ENCODE peak calls at places on chromosomes 2 and 18, in five cellular contexts. A is neural progenitor cell, K is hepatocyte, O is heart left ventricle, W is A549. N is an unnamed sample.
A peak's percentile ranks its signal among the peaks of the same experiment; 100 is the strongest.

GRCh38 chr2:217932661-217933325 is 70.0 kb downstream of the TNS1 start:
- DNase-seq in W (no peak), K (no peak), A (peak; percentile 35), O (no peak), N (no peak)

GRCh38 chr2:154240316-154240715 is 368.6 kb downstream of the GALNT13 start:
- DNase-seq in O (no peak), W (no peak), K (no peak), A (no peak), N (no peak)

GRCh38 chr2:37011126-37011525 is 44.8 kb upstream of the STRN start:
- DNase-seq in O (no peak), K (no peak), W (no peak), A (no peak), N (no peak)

GRCh38 chr2:240383099-240383758 is 52.2 kb upstream of the GPC1 start:
- DNase-seq in O (no peak), K (no peak), W (no peak), A (no peak), N (no peak)

GRCh38 chr18:5806860-5807259 is 88.5 kb downstream of the TMEM200C start:
- DNase-seq in A (no peak), O (no peak), W (no peak), K (no peak), N (no peak)

GRCh38 chr2:148533685-148534084 is 110.9 kb upstream of the EPC2 start:
- DNase-seq in K (no peak), O (no peak), W (no peak), A (no peak), N (no peak)

GRCh38 chr2:112601754-112602153 is 17.3 kb downstream of the CHCHD5 start:
- DNase-seq in A (no peak), K (no peak), O (no peak), W (no peak), N (no peak)

GRCh38 chr2:68716948-68717661 is 17.5 kb upstream of the ARHGAP25 start:
- DNase-seq in K (no peak), A (no peak), W (no peak), O (no peak), N (no peak)

GRCh38 chr2:189595412-189595811 is 14.8 kb upstream of the SLC40A1 start:
- DNase-seq in O (no peak), A (no peak), W (no peak), K (no peak), N (no peak)

GRCh38 chr2:236001854-236002253 is 166.3 kb downstream of the GBX2 start:
- DNase-seq in K (no peak), O (no peak), W (no peak), A (no peak), N (no peak)

GRCh38 chr2:98293003-98293402 is 53.3 kb upstream of the CNGA3 start:
- DNase-seq in O (no peak), A (no peak), K (no peak), W (no peak), N (no peak)

GRCh38 chr2:205688417-205689200 is 6.3 kb downstream of the NRP2 start:
- DNase-seq in A (no peak), W (no peak), O (no peak), K (no peak), N (no peak)

GRCh38 chr2:218990052-218990451 is 3.2 kb downstream of the CRYBA2 start:
- DNase-seq in W (no peak), A (no peak), K (no peak), O (no peak), N (no peak)

GRCh38 chr2:46803911-46804670 is 111.5 kb downstream of the MCFD2 start:
- DNase-seq in K (no peak), A (no peak), W (peak; percentile 45), O (no peak), N (no peak)

GRCh38 chr2:69514406-69514805 is 77.2 kb upstream of the NFU1 start:
- DNase-seq in A (peak; percentile 78), O (no peak), W (no peak), K (peak; percentile 45), N (peak; percentile 40)

GRCh38 chr2:134225173-134225572 is 28.7 kb upstream of the MGAT5 start:
- DNase-seq in O (no peak), K (no peak), A (no peak), W (no peak), N (no peak)

GRCh38 chr2:159106105-159106504 is 137.7 kb downstream of the TANC1 start:
- DNase-seq in K (no peak), O (no peak), A (no peak), W (no peak), N (no peak)

GRCh38 chr18:34947711-34948125 is 93.5 kb upstream of the MAPRE2 start:
- DNase-seq in W (peak; percentile 54), K (no peak), A (no peak), O (no peak), N (no peak)

GRCh38 chr2:119011162-119011909 is 69.3 kb downstream of the MARCO start:
- DNase-seq in W (peak; percentile 49), K (peak; percentile 86), A (peak; percentile 90), O (peak; percentile 36), N (no peak)

GRCh38 chr2:175233135-175233719 is 51.7 kb upstream of the ATP5MC3 start:
- DNase-seq in O (no peak), K (peak; percentile 35), W (peak; percentile 58), A (no peak), N (no peak)

GRCh38 chr2:69375494-69376353 is 11.3 kb downstream of the GFPT1 start:
- DNase-seq in K (peak; percentile 35), W (peak; percentile 62), A (peak; percentile 37), O (no peak), N (no peak)

GRCh38 chr2:240529344-240529999 is 28.3 kb downstream of the ANKMY1 start:
- DNase-seq in A (no peak), K (no peak), O (no peak), W (no peak), N (no peak)

GRCh38 chr2:162085090-162085891 is 11.3 kb upstream of the DPP4 start:
- DNase-seq in A (no peak), K (peak; percentile 48), W (no peak), O (no peak), N (no peak)

GRCh38 chr2:133092571-133092970 is 422.6 kb upstream of the LYPD1 start:
- DNase-seq in W (no peak), K (no peak), A (no peak), O (no peak), N (no peak)

GRCh38 chr2:88187927-88188326 is 17.8 kb downstream of the THNSL2 start:
- DNase-seq in A (peak; percentile 53), O (no peak), K (no peak), W (peak; percentile 24), N (no peak)

GRCh38 chr2:9473985-9474360 is 378 bp upstream of the IAH1 start:
- DNase-seq in O (peak; percentile 35), K (peak; percentile 47), A (peak; percentile 28), W (no peak), N (peak; percentile 26)

GRCh38 chr2:143083636-143084035 is 45.6 kb upstream of the ARHGAP15 start:
- DNase-seq in W (no peak), A (no peak), O (no peak), K (no peak), N (no peak)

GRCh38 chr2:143081616-143082015 is 47.6 kb upstream of the ARHGAP15 start:
- DNase-seq in A (no peak), K (no peak), W (no peak), O (no peak), N (no peak)

GRCh38 chr2:143085125-143085784 is 44.0 kb upstream of the ARHGAP15 start:
- DNase-seq in W (no peak), K (no peak), A (no peak), O (no peak), N (no peak)

DNA sequence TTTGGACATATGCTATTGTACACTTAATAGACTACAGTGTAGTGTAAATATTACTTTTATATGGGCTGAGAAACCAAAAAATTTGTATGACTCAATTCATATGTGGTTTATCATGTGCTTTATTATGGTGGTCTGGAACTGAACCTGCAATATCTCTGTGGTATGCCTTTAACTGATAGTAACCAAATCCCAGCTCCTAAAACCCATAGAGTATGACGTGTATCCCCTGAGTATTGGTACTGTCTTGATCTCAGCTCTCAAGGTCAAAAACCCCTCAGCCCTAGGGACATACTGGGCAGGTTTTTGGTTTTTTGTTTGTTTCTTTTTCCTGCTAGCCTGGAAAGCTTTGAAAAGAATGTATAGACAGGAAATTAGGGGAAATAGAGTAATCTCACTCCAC is 42.2 kb upstream of the ARHGAP15 start:
- DNase-seq in O (no peak), K (no peak), W (no peak), A (no peak), N (no peak)
- H3K27ac ChIP-seq in O (no peak overlapping the region), K (no peak overlapping the region), W (no peak overlapping the region), A (no peak overlapping the region), N (no peak overlapping the region)

GRCh38 chr2:196963961-196964360 is 37.5 kb upstream of the PGAP1 start:
- DNase-seq in W (no peak), K (no peak), O (no peak), A (no peak), N (no peak)
- H3K27ac ChIP-seq in W (no peak overlapping the region), K (no peak overlapping the region), O (no peak overlapping the region), A (no peak overlapping the region), N (no peak overlapping the region)

GRCh38 chr2:120941571-120941970 is 205.9 kb downstream of the GLI2 start:
- DNase-seq in W (no peak), A (no peak), O (no peak), K (no peak), N (no peak)

GRCh38 chr2:120944575-120944974 is 208.9 kb downstream of the GLI2 start:
- DNase-seq in A (no peak), W (no peak), O (no peak), K (no peak), N (no peak)

GRCh38 chr2:120942658-120943057 is 207.0 kb downstream of the GLI2 start:
- DNase-seq in K (no peak), W (peak; percentile 40), O (no peak), A (no peak), N (no peak)

GRCh38 chr2:120945091-120945490 is 209.4 kb downstream of the GLI2 start:
- DNase-seq in O (no peak), K (no peak), W (no peak), A (no peak), N (no peak)

DNA sequence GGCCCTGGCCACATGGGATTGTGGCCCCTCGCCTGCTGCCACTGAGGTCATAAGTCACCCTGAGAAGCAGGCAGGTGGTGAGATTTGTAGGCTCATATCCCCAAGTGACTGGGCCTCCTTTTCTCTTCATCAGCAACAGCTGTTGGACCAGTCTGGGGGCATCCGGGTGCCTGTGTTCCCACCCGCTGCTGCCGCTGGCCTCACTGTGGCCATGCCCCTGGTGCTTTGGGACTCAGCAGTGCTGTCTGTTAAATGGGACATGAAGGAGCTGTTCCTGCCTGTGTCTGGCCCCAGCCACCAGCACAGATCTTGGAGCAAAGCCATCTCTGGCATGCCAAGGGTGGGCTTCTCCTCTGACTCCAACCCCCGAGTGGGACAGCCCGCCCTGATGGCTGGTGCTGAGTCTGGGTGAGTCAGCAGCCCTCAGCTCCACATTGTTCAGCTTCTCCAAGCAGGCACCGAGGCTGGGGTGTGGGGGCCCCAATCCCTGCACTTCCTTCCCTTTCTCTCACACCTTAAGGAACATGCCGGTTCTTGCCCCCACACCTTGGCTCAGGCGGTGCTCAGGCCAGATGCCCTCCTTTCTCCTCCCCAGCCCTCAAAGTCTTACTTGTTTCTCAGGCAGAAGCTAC is 207.9 kb downstream of the GLI2 start:
- DNase-seq in W (no peak), A (no peak), O (no peak), K (no peak), N (no peak)
- H3K27ac ChIP-seq in W (peak overlapping the region; percentile 97), A (no peak overlapping the region), O (no peak overlapping the region), K (no peak overlapping the region), N (no peak overlapping the region)

DNA sequence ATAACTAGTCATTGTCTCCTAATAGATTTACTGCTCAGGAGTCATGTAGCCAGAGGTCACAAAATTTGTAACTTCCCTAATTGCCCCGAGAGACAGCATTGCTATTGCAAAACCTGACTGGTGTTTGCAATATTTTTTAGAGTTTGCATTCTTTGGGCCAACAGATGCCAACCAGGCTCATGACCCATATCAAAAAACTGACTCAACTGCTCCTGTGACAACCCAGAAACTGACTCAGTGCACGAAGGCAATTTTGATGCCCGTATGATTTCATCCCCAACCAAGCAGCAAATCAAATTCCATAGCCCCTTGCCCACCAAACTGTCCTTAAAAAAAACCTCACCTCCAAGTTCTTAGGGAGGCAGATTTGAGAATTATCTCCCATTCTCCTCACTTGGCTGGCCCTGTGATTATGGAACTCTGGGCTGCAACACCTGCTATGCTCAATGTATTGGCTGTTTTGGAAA is 951.3 kb downstream of the TSN start:
- DNase-seq in K (no peak), O (no peak), W (no peak), A (no peak), N (no peak)
- H3K27ac ChIP-seq in K (peak overlapping the region; percentile 65), O (no peak overlapping the region), W (no peak overlapping the region), A (no peak overlapping the region), N (no peak overlapping the region)